ENCODE peak calls at places on chromosome 4, in four cellular contexts. N is cardiac muscle cell, D is IMR-90, S is lung. M is an unnamed sample. For H3K4me1, the result is how much of the 10 kb centered on the place peaks cover.

GRCh38 chr4:72375050-72375736 is 193.8 kb downstream of the ADAMTS3 start:
- DNase-seq in N (no peak), D (peak), S (no peak), M (no peak)

GRCh38 chr4:142353149-142353738 is 492.9 kb downstream of the INPP4B start:
- DNase-seq in N (peak), D (peak), S (no peak), M (no peak)

GRCh38 chr4:69239092-69239491 is 24.5 kb upstream of the UGT2B11 start:
- DNase-seq in N (no peak), D (no peak), S (no peak), M (no peak)

GRCh38 chr4:86220137-86220536 is 139.7 kb downstream of the MAPK10 start:
- DNase-seq in N (no peak), D (peak), S (no peak), M (no peak)

GRCh38 chr4:175127314-175127713 is 209.2 kb downstream of the ADAM29 start:
- DNase-seq in N (no peak), D (peak), S (no peak), M (no peak)

GRCh38 chr4:76665139-76665538 is 230.1 kb downstream of the SHROOM3 start:
- DNase-seq in N (no peak), D (peak), S (peak), M (no peak)

GRCh38 chr4:8101213-8101781 is 57.3 kb downstream of the ABLIM2 start:
- DNase-seq in N (no peak), D (no peak), S (peak), M (no peak)

GRCh38 chr4:48296330-48296729 is 26.7 kb upstream of the TEC start:
- DNase-seq in N (no peak), D (peak), S (no peak), M (no peak)

GRCh38 chr4:97235516-97235915 is 907.8 kb downstream of the STPG2 start:
- DNase-seq in N (no peak), D (no peak), S (no peak), M (no peak)

DNA sequence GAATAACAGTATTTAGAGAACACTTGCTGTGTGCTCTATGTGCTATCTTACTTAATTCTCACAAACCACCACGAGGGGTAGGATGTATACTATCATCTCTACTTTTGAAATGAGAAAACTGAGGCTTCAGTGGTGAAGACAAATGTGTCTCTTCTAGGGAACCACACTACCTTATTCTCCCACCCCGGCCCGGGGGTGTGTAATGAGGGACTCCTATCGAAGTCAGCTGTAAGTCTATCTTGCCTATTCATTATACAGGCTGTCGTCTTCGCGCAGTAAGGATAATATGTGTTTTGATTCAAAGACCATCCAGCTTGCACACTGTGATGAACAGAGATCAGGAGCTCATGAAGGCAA is 1.1 kb downstream of the NOP14 start:
- DNase-seq in N (no peak), D (no peak), S (no peak), M (no peak)
- TF ChIP-seq CTCF in N (peak), D (no peak), S (no peak), M (no peak)

DNA sequence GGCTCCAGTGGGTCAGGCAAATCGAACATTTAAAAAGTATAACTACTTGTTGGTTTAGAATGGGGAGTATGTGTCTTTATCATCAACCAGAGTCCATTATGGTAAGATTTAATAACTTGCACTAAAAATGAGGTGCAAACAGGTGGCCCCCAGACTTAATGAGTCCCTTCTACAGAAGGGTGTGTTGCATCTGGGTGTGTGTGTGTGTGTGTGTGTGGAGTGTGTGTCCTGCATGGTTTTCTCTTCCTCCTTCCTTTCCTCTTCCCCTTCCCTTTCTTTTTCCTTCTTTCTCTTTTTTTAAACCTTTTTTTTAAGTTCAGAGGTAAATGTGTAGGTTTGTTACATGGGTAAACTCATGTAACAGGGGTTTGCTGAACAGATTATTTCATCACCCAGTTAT is 53.7 kb downstream of the GPRIN3 start:
- DNase-seq in N (no peak), D (no peak), S (no peak), M (no peak)
- H3K4me1 ChIP-seq in N (under half), D (under half), S (under half), M (under half)

GRCh38 chr4:184801781-184802180 is 24.0 kb downstream of the ACSL1 start:
- DNase-seq in N (no peak), D (peak), S (no peak), M (no peak)
- TF ChIP-seq CTCF in N (no peak), D (no peak), S (no peak), M (no peak)

GRCh38 chr4:168199262-168199957 is 107.1 kb downstream of the ANXA10 start:
- DNase-seq in N (no peak), D (no peak), S (no peak), M (no peak)
- H3K4me1 ChIP-seq in N (under half), D (under half), S (under half), M (under half)

GRCh38 chr4:179626687-179627086 is 2184.4 kb upstream of the AGA start:
- DNase-seq in N (peak), D (no peak), S (no peak), M (no peak)
- TF ChIP-seq CTCF in N (no peak), D (peak), S (no peak), M (no peak)